ENCODE peak calls at places on chromosome X, in six cellular contexts. One of them, this sample, is unnamed.

GRCh38 chrX:132169554-132169953 is 41.7 kb upstream of the FRMD7 start:
- DNase-seq in MM.1S: no peak
- DNase-seq in cardiac muscle cell: no peak
- DNase-seq in adrenal gland: no peak
- DNase-seq in fibroblast of mammary gland: no peak
- DNase-seq in body of pancreas: no peak
- DNase-seq in this sample: no peak

GRCh38 chrX:74593593-74593992 is 20.8 kb downstream of the RLIM start:
- DNase-seq in MM.1S: no peak
- DNase-seq in cardiac muscle cell: no peak
- DNase-seq in adrenal gland: no peak
- DNase-seq in fibroblast of mammary gland: peak
- DNase-seq in body of pancreas: no peak
- DNase-seq in this sample: no peak

GRCh38 chrX:135977611-135978010 is 3.8 kb upstream of the MMGT1 start:
- DNase-seq in MM.1S: no peak
- DNase-seq in cardiac muscle cell: no peak
- DNase-seq in adrenal gland: no peak
- DNase-seq in fibroblast of mammary gland: peak
- DNase-seq in body of pancreas: no peak
- DNase-seq in this sample: no peak

GRCh38 chrX:78650906-78651437 is 8.2 kb downstream of the RTL3 start:
- DNase-seq in MM.1S: peak
- DNase-seq in cardiac muscle cell: no peak
- DNase-seq in adrenal gland: no peak
- DNase-seq in fibroblast of mammary gland: peak
- DNase-seq in body of pancreas: no peak
- DNase-seq in this sample: peak

GRCh38 chrX:16524327-16524726 is 125.6 kb upstream of the S100G start:
- DNase-seq in MM.1S: no peak
- DNase-seq in cardiac muscle cell: no peak
- DNase-seq in adrenal gland: no peak
- DNase-seq in fibroblast of mammary gland: no peak
- DNase-seq in body of pancreas: no peak
- DNase-seq in this sample: no peak

GRCh38 chrX:129833153-129834004 is 10.3 kb downstream of the ZDHHC9 start:
- DNase-seq in MM.1S: no peak
- DNase-seq in cardiac muscle cell: no peak
- DNase-seq in adrenal gland: no peak
- DNase-seq in fibroblast of mammary gland: peak
- DNase-seq in body of pancreas: no peak
- DNase-seq in this sample: no peak

GRCh38 chrX:100928660-100929613 is at the start of gene XKRX:
- DNase-seq in MM.1S: peak
- DNase-seq in cardiac muscle cell: peak
- DNase-seq in adrenal gland: peak
- DNase-seq in fibroblast of mammary gland: peak
- DNase-seq in body of pancreas: peak
- DNase-seq in this sample: peak

GRCh38 chrX:77070108-77070918 is 376.9 kb upstream of the FGF16 start:
- DNase-seq in MM.1S: no peak
- DNase-seq in cardiac muscle cell: no peak
- DNase-seq in adrenal gland: no peak
- DNase-seq in fibroblast of mammary gland: no peak
- DNase-seq in body of pancreas: no peak
- DNase-seq in this sample: no peak

GRCh38 chrX:132216283-132216682 is 3.0 kb downstream of the RAP2C start:
- DNase-seq in MM.1S: no peak
- DNase-seq in cardiac muscle cell: no peak
- DNase-seq in adrenal gland: no peak
- DNase-seq in fibroblast of mammary gland: peak
- DNase-seq in body of pancreas: no peak
- DNase-seq in this sample: no peak

GRCh38 chrX:71941771-71942170 is 31.1 kb downstream of the NHSL2 start:
- DNase-seq in MM.1S: no peak
- DNase-seq in cardiac muscle cell: peak
- DNase-seq in adrenal gland: peak
- DNase-seq in fibroblast of mammary gland: peak
- DNase-seq in body of pancreas: no peak
- DNase-seq in this sample: no peak

GRCh38 chrX:10729000-10729399 is 108.6 kb upstream of the MID1 start:
- DNase-seq in MM.1S: no peak
- DNase-seq in cardiac muscle cell: peak
- DNase-seq in adrenal gland: no peak
- DNase-seq in fibroblast of mammary gland: no peak
- DNase-seq in body of pancreas: no peak
- DNase-seq in this sample: no peak

GRCh38 chrX:44435047-44435446 is 91.6 kb upstream of the EFHC2 start:
- DNase-seq in MM.1S: no peak
- DNase-seq in cardiac muscle cell: no peak
- DNase-seq in adrenal gland: no peak
- DNase-seq in fibroblast of mammary gland: no peak
- DNase-seq in body of pancreas: no peak
- DNase-seq in this sample: no peak

GRCh38 chrX:18998653-18999052 is 14.7 kb upstream of the PHKA2 start:
- DNase-seq in MM.1S: no peak
- DNase-seq in cardiac muscle cell: no peak
- DNase-seq in adrenal gland: no peak
- DNase-seq in fibroblast of mammary gland: no peak
- DNase-seq in body of pancreas: no peak
- DNase-seq in this sample: no peak
- TF ChIP-seq CTCF in MM.1S: no peak
- TF ChIP-seq CTCF in cardiac muscle cell: no peak
- TF ChIP-seq CTCF in adrenal gland: no peak
- TF ChIP-seq CTCF in fibroblast of mammary gland: no peak
- TF ChIP-seq CTCF in body of pancreas: no peak
- TF ChIP-seq CTCF in this sample: no peak

DNA sequence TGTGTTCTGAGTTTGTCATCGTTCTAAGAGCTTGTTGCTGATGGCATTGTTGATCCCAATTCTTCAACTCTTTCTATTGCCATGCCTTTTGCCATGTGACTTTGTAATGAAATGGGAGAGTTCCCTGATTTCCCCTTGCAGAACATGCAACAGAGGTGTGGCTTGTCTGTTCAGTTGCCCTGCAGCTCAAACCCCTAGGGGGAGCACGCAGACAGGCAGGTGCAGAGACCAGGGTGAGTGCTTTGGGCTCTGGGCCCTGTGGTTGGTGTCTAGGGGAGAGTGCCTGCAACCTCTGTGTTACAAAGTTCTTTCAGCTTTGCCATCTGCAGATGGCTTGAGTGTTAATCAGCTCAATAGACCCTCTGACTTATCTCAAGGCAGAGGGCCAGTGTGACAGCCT is 332.7 kb downstream of the MID1IP1 start:
- DNase-seq in MM.1S: peak
- DNase-seq in cardiac muscle cell: peak
- DNase-seq in adrenal gland: no peak
- DNase-seq in fibroblast of mammary gland: no peak
- DNase-seq in body of pancreas: no peak
- DNase-seq in this sample: no peak
- TF ChIP-seq CTCF in MM.1S: peak
- TF ChIP-seq CTCF in cardiac muscle cell: no peak
- TF ChIP-seq CTCF in adrenal gland: no peak
- TF ChIP-seq CTCF in fibroblast of mammary gland: no peak
- TF ChIP-seq CTCF in body of pancreas: no peak
- TF ChIP-seq CTCF in this sample: peak

GRCh38 chrX:66028936-66029335 is 10.9 kb downstream of the VSIG4 start:
- DNase-seq in MM.1S: no peak
- DNase-seq in cardiac muscle cell: no peak
- DNase-seq in adrenal gland: no peak
- DNase-seq in fibroblast of mammary gland: no peak
- DNase-seq in body of pancreas: no peak
- DNase-seq in this sample: no peak

GRCh38 chrX:66035667-66036066 is 4.2 kb downstream of the VSIG4 start:
- DNase-seq in MM.1S: no peak
- DNase-seq in cardiac muscle cell: no peak
- DNase-seq in adrenal gland: no peak
- DNase-seq in fibroblast of mammary gland: no peak
- DNase-seq in body of pancreas: no peak
- DNase-seq in this sample: no peak

GRCh38 chrX:66030505-66031317 is 9.2 kb downstream of the VSIG4 start:
- DNase-seq in MM.1S: no peak
- DNase-seq in cardiac muscle cell: peak
- DNase-seq in adrenal gland: no peak
- DNase-seq in fibroblast of mammary gland: peak
- DNase-seq in body of pancreas: no peak
- DNase-seq in this sample: no peak
- TF ChIP-seq CTCF in MM.1S: peak
- TF ChIP-seq CTCF in cardiac muscle cell: peak
- TF ChIP-seq CTCF in adrenal gland: peak
- TF ChIP-seq CTCF in fibroblast of mammary gland: peak
- TF ChIP-seq CTCF in body of pancreas: peak
- TF ChIP-seq CTCF in this sample: peak

DNA sequence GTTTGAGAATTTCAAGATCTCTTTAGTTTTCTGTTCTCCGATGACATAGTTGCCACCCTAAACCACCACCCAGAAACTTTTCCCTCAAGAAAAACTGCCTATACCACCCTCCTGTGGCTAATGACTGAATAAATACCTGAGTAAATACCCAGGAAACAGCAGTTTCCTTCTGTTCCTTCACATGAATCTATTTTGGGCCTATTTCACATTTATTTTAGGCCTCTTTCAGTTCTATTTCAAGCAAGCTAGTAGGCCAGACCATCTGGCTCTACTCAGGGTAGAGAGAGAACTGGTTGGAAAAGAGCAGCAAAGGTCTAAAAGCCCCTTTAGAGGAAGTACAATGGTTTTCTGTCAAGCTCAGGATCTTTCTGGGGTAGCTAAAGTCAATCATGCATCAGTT is 23.4 kb downstream of the ARHGEF9 start:
- DNase-seq in MM.1S: peak
- DNase-seq in cardiac muscle cell: no peak
- DNase-seq in adrenal gland: no peak
- DNase-seq in fibroblast of mammary gland: no peak
- DNase-seq in body of pancreas: no peak
- DNase-seq in this sample: no peak
- TF ChIP-seq CTCF in MM.1S: peak
- TF ChIP-seq CTCF in cardiac muscle cell: no peak
- TF ChIP-seq CTCF in adrenal gland: no peak
- TF ChIP-seq CTCF in fibroblast of mammary gland: no peak
- TF ChIP-seq CTCF in body of pancreas: no peak
- TF ChIP-seq CTCF in this sample: peak